ENCODE peak calls at places on chromosomes 13 and 19, in nine cellular contexts. One of them, this sample, is unnamed.

GRCh38 chr19:14768001-14768400 is 10.4 kb downstream of the ADGRE2 start:
- DNase-seq in transverse colon: no peak
- DNase-seq in AG04449: no peak
- DNase-seq in heart right ventricle: no peak
- DNase-seq in heart left ventricle: no peak
- DNase-seq in HFF-Myc: no peak
- DNase-seq in fibroblast of the aortic adventitia: no peak
- DNase-seq in PC-3: no peak
- DNase-seq in fibroblast of mammary gland: no peak
- DNase-seq in this sample: no peak

GRCh38 chr19:33988601-33989000 is 183.7 kb upstream of the LSM14A start:
- DNase-seq in transverse colon: no peak
- DNase-seq in AG04449: no peak
- DNase-seq in heart right ventricle: no peak
- DNase-seq in heart left ventricle: no peak
- DNase-seq in HFF-Myc: no peak
- DNase-seq in fibroblast of the aortic adventitia: peak
- DNase-seq in PC-3: no peak
- DNase-seq in fibroblast of mammary gland: no peak
- DNase-seq in this sample: no peak

GRCh38 chr13:93318538-93318937 is 91.9 kb downstream of the GPC6 start:
- DNase-seq in transverse colon: no peak
- DNase-seq in AG04449: no peak
- DNase-seq in heart right ventricle: no peak
- DNase-seq in heart left ventricle: no peak
- DNase-seq in HFF-Myc: no peak
- DNase-seq in fibroblast of the aortic adventitia: peak
- DNase-seq in PC-3: peak
- DNase-seq in fibroblast of mammary gland: peak
- DNase-seq in this sample: no peak

GRCh38 chr13:73039201-73040108 is 19.4 kb upstream of the KLF5 start:
- DNase-seq in transverse colon: no peak
- DNase-seq in AG04449: no peak
- DNase-seq in heart right ventricle: no peak
- DNase-seq in heart left ventricle: no peak
- DNase-seq in HFF-Myc: no peak
- DNase-seq in fibroblast of the aortic adventitia: no peak
- DNase-seq in PC-3: peak
- DNase-seq in fibroblast of mammary gland: no peak
- DNase-seq in this sample: no peak

GRCh38 chr13:44232729-44233128 is 140.9 kb upstream of the SERP2 start:
- DNase-seq in transverse colon: no peak
- DNase-seq in AG04449: no peak
- DNase-seq in heart right ventricle: no peak
- DNase-seq in heart left ventricle: no peak
- DNase-seq in HFF-Myc: no peak
- DNase-seq in fibroblast of the aortic adventitia: no peak
- DNase-seq in PC-3: no peak
- DNase-seq in fibroblast of mammary gland: no peak
- DNase-seq in this sample: no peak

GRCh38 chr13:44431150-44431549 is 57.5 kb downstream of the SERP2 start:
- DNase-seq in transverse colon: peak
- DNase-seq in AG04449: no peak
- DNase-seq in heart right ventricle: no peak
- DNase-seq in heart left ventricle: no peak
- DNase-seq in HFF-Myc: no peak
- DNase-seq in fibroblast of the aortic adventitia: no peak
- DNase-seq in PC-3: no peak
- DNase-seq in fibroblast of mammary gland: no peak
- DNase-seq in this sample: no peak

GRCh38 chr13:36131215-36131930 is at the start of gene DCLK1:
- DNase-seq in transverse colon: peak
- DNase-seq in AG04449: no peak
- DNase-seq in heart right ventricle: peak
- DNase-seq in heart left ventricle: peak
- DNase-seq in HFF-Myc: no peak
- DNase-seq in fibroblast of the aortic adventitia: peak
- DNase-seq in PC-3: no peak
- DNase-seq in fibroblast of mammary gland: peak
- DNase-seq in this sample: peak

GRCh38 chr19:16714702-16715294 is 4.8 kb upstream of the NWD1 start:
- DNase-seq in transverse colon: peak
- DNase-seq in AG04449: no peak
- DNase-seq in heart right ventricle: peak
- DNase-seq in heart left ventricle: peak
- DNase-seq in HFF-Myc: peak
- DNase-seq in fibroblast of the aortic adventitia: peak
- DNase-seq in PC-3: peak
- DNase-seq in fibroblast of mammary gland: peak
- DNase-seq in this sample: peak

GRCh38 chr19:42114412-42114811 is 17.8 kb downstream of the POU2F2 start:
- DNase-seq in transverse colon: peak
- DNase-seq in AG04449: no peak
- DNase-seq in heart right ventricle: no peak
- DNase-seq in heart left ventricle: no peak
- DNase-seq in HFF-Myc: no peak
- DNase-seq in fibroblast of the aortic adventitia: no peak
- DNase-seq in PC-3: no peak
- DNase-seq in fibroblast of mammary gland: no peak
- DNase-seq in this sample: no peak

GRCh38 chr19:55400281-55401087 is 7.1 kb downstream of the UBE2S start:
- DNase-seq in transverse colon: no peak
- DNase-seq in AG04449: no peak
- DNase-seq in heart right ventricle: no peak
- DNase-seq in heart left ventricle: no peak
- DNase-seq in HFF-Myc: no peak
- DNase-seq in fibroblast of the aortic adventitia: no peak
- DNase-seq in PC-3: no peak
- DNase-seq in fibroblast of mammary gland: no peak
- DNase-seq in this sample: no peak

GRCh38 chr19:39918183-39918651 is 16.2 kb downstream of the FCGBP start:
- DNase-seq in transverse colon: no peak
- DNase-seq in AG04449: no peak
- DNase-seq in heart right ventricle: no peak
- DNase-seq in heart left ventricle: no peak
- DNase-seq in HFF-Myc: no peak
- DNase-seq in fibroblast of the aortic adventitia: no peak
- DNase-seq in PC-3: no peak
- DNase-seq in fibroblast of mammary gland: no peak
- DNase-seq in this sample: no peak

GRCh38 chr13:86447479-86447878 is 648.3 kb upstream of the SLITRK6 start:
- DNase-seq in transverse colon: no peak
- DNase-seq in AG04449: no peak
- DNase-seq in heart right ventricle: no peak
- DNase-seq in heart left ventricle: no peak
- DNase-seq in HFF-Myc: no peak
- DNase-seq in fibroblast of the aortic adventitia: no peak
- DNase-seq in PC-3: no peak
- DNase-seq in fibroblast of mammary gland: no peak
- DNase-seq in this sample: no peak

GRCh38 chr19:42176990-42177685 is 40.3 kb downstream of the DEDD2 start:
- DNase-seq in transverse colon: peak
- DNase-seq in AG04449: no peak
- DNase-seq in heart right ventricle: peak
- DNase-seq in heart left ventricle: peak
- DNase-seq in HFF-Myc: no peak
- DNase-seq in fibroblast of the aortic adventitia: peak
- DNase-seq in PC-3: peak
- DNase-seq in fibroblast of mammary gland: peak
- DNase-seq in this sample: peak

GRCh38 chr13:113749956-113750355 is 9.1 kb upstream of the TMEM255B start:
- DNase-seq in transverse colon: no peak
- DNase-seq in AG04449: no peak
- DNase-seq in heart right ventricle: no peak
- DNase-seq in heart left ventricle: no peak
- DNase-seq in HFF-Myc: no peak
- DNase-seq in fibroblast of the aortic adventitia: no peak
- DNase-seq in PC-3: no peak
- DNase-seq in fibroblast of mammary gland: no peak
- DNase-seq in this sample: no peak

GRCh38 chr13:112806761-112807652 is 117.2 kb downstream of the ATP11A start:
- DNase-seq in transverse colon: no peak
- DNase-seq in AG04449: no peak
- DNase-seq in heart right ventricle: no peak
- DNase-seq in heart left ventricle: no peak
- DNase-seq in HFF-Myc: no peak
- DNase-seq in fibroblast of the aortic adventitia: no peak
- DNase-seq in PC-3: no peak
- DNase-seq in fibroblast of mammary gland: no peak
- DNase-seq in this sample: peak

DNA sequence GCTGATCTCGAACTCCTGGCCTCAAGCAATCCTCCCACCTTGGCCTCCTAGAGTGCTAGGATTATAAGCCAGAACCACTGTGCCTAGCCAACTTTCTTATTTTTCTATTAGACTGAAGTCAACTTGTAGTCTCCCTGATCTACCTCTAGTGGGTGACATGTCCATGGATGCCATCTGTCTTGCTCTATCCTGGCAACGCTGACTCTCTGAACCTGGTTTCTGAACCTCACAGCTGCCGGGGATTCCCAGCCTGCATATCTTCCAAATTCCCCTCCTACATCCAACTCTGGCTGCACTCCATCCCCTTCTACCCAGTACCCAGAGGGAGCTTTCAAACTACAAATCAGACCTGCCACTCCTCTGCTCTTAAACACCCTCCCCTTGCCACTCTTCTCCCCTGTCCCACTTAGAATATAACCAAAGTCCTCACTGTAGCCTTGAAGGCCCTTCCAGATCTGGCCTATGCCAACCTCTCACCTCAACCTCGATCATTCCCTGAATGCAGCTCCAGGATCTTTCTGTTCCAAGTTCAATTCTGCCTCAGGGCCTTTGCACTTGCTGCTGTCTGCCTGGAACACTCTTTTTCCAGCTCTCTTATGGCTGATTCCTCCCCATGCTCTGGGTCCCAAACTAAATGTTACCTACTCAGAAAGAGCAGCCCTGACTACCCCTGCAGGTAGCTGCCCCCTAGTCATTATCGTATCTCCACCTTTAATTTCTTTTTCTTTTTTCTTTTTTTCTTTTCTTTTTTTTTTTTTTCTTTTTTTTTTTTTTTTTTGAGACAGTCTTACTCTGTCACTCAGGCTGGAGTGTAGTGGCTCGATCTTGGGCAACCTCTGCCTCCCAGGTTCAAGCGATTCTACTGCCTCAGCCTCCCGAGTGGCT is 2.2 kb downstream of the CLIP3 start:
- DNase-seq in transverse colon: no peak
- DNase-seq in AG04449: no peak
- DNase-seq in heart right ventricle: no peak
- DNase-seq in heart left ventricle: no peak
- DNase-seq in HFF-Myc: no peak
- DNase-seq in fibroblast of the aortic adventitia: peak
- DNase-seq in PC-3: no peak
- DNase-seq in fibroblast of mammary gland: peak
- DNase-seq in this sample: no peak
- TF ChIP-seq CTCF in transverse colon: no peak
- TF ChIP-seq CTCF in AG04449: peak
- TF ChIP-seq CTCF in heart right ventricle: no peak
- TF ChIP-seq CTCF in heart left ventricle: no peak
- TF ChIP-seq CTCF in HFF-Myc: no peak
- TF ChIP-seq CTCF in fibroblast of the aortic adventitia: no peak
- TF ChIP-seq CTCF in PC-3: peak
- TF ChIP-seq CTCF in fibroblast of mammary gland: peak
- TF ChIP-seq CTCF in this sample: no peak

DNA sequence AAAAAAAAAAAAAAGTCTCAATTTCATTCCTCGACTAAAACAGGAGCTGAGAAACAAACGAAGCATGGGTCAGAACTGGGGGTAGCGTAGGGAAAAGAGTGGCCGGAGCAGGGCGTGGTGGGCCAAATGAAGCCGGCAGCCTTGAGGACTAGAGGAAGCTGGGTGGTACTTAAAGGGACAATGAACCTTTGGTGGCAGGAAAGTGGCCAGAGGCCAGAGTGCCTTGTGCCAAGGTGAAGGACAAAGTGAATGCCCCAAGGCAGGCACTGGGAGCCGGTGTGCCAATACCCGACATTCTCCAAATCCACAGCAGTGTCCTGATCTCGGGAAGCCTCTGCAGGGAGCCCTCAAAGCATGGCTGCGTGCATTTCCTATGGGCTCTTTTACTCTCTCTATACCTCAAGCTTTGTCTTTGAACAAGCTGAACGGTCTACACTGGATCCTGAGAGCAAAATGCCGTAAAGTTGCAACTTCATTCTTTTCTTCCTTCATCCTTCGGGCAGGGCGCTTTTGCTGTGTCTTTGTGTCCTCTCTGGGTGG is 195.0 kb upstream of the KL start:
- DNase-seq in transverse colon: no peak
- DNase-seq in AG04449: no peak
- DNase-seq in heart right ventricle: no peak
- DNase-seq in heart left ventricle: no peak
- DNase-seq in HFF-Myc: no peak
- DNase-seq in fibroblast of the aortic adventitia: no peak
- DNase-seq in PC-3: no peak
- DNase-seq in fibroblast of mammary gland: no peak
- DNase-seq in this sample: no peak
- H3K4me3 ChIP-seq in transverse colon: no peak
- H3K4me3 ChIP-seq in AG04449: no peak
- H3K4me3 ChIP-seq in heart right ventricle: no peak
- H3K4me3 ChIP-seq in heart left ventricle: no peak
- H3K4me3 ChIP-seq in HFF-Myc: no peak
- H3K4me3 ChIP-seq in fibroblast of the aortic adventitia: no peak
- H3K4me3 ChIP-seq in PC-3: no peak
- H3K4me3 ChIP-seq in fibroblast of mammary gland: no peak
- H3K4me3 ChIP-seq in this sample: no peak

GRCh38 chr13:78876915-78877549 is 218.1 kb upstream of the OBI1 start:
- DNase-seq in transverse colon: no peak
- DNase-seq in AG04449: no peak
- DNase-seq in heart right ventricle: no peak
- DNase-seq in heart left ventricle: no peak
- DNase-seq in HFF-Myc: no peak
- DNase-seq in fibroblast of the aortic adventitia: no peak
- DNase-seq in PC-3: no peak
- DNase-seq in fibroblast of mammary gland: no peak
- DNase-seq in this sample: no peak

GRCh38 chr13:78881054-78881453 is 222.1 kb upstream of the OBI1 start:
- DNase-seq in transverse colon: no peak
- DNase-seq in AG04449: no peak
- DNase-seq in heart right ventricle: no peak
- DNase-seq in heart left ventricle: no peak
- DNase-seq in HFF-Myc: no peak
- DNase-seq in fibroblast of the aortic adventitia: no peak
- DNase-seq in PC-3: no peak
- DNase-seq in fibroblast of mammary gland: no peak
- DNase-seq in this sample: no peak

GRCh38 chr13:78881746-78882145 is 222.8 kb upstream of the OBI1 start:
- DNase-seq in transverse colon: no peak
- DNase-seq in AG04449: no peak
- DNase-seq in heart right ventricle: no peak
- DNase-seq in heart left ventricle: no peak
- DNase-seq in HFF-Myc: no peak
- DNase-seq in fibroblast of the aortic adventitia: no peak
- DNase-seq in PC-3: no peak
- DNase-seq in fibroblast of mammary gland: no peak
- DNase-seq in this sample: peak

GRCh38 chr13:78875792-78876580 is 217.0 kb upstream of the OBI1 start:
- DNase-seq in transverse colon: no peak
- DNase-seq in AG04449: no peak
- DNase-seq in heart right ventricle: no peak
- DNase-seq in heart left ventricle: no peak
- DNase-seq in HFF-Myc: no peak
- DNase-seq in fibroblast of the aortic adventitia: no peak
- DNase-seq in PC-3: peak
- DNase-seq in fibroblast of mammary gland: no peak
- DNase-seq in this sample: no peak
- TF ChIP-seq CTCF in transverse colon: no peak
- TF ChIP-seq CTCF in AG04449: no peak
- TF ChIP-seq CTCF in heart right ventricle: no peak
- TF ChIP-seq CTCF in heart left ventricle: no peak
- TF ChIP-seq CTCF in HFF-Myc: no peak
- TF ChIP-seq CTCF in fibroblast of the aortic adventitia: no peak
- TF ChIP-seq CTCF in PC-3: peak
- TF ChIP-seq CTCF in fibroblast of mammary gland: no peak
- TF ChIP-seq CTCF in this sample: no peak

GRCh38 chr19:3608079-3608641 is 1.5 kb upstream of the TBXA2R start:
- DNase-seq in transverse colon: no peak
- DNase-seq in AG04449: no peak
- DNase-seq in heart right ventricle: no peak
- DNase-seq in heart left ventricle: no peak
- DNase-seq in HFF-Myc: no peak
- DNase-seq in fibroblast of the aortic adventitia: no peak
- DNase-seq in PC-3: no peak
- DNase-seq in fibroblast of mammary gland: no peak
- DNase-seq in this sample: no peak
- H3K4me3 ChIP-seq in transverse colon: no peak
- H3K4me3 ChIP-seq in AG04449: no peak
- H3K4me3 ChIP-seq in heart right ventricle: no peak
- H3K4me3 ChIP-seq in heart left ventricle: no peak
- H3K4me3 ChIP-seq in HFF-Myc: no peak
- H3K4me3 ChIP-seq in fibroblast of the aortic adventitia: peak
- H3K4me3 ChIP-seq in PC-3: peak
- H3K4me3 ChIP-seq in fibroblast of mammary gland: no peak
- H3K4me3 ChIP-seq in this sample: no peak

This sample was measured in testis.